ENCODE peak calls at places on chromosomes 4 and X, in nine cellular contexts. Z, B, R, N, S, Q, X, D and M are unnamed samples.

GRCh38 chrX:132565273-132565672 is 76.4 kb upstream of the MBNL3 start:
- DNase-seq in D (peak), S (no peak), R (no peak), B (no peak), Q (no peak), Z (no peak), X (no peak), N (no peak), M (no peak)

GRCh38 chr4:156734965-156735895 is 236.4 kb downstream of the PDGFC start:
- DNase-seq in Q (no peak), D (peak), R (peak), N (no peak), S (peak), Z (no peak), X (no peak), B (peak), M (no peak)

GRCh38 chrX:151962034-151962433 is 12.4 kb downstream of the GABRE start:
- DNase-seq in Z (no peak), R (no peak), N (no peak), X (no peak), S (no peak), D (no peak), Q (no peak), B (no peak), M (no peak)

GRCh38 chrX:53290441-53291041 is 9.2 kb upstream of the IQSEC2 start:
- DNase-seq in S (no peak), X (no peak), Z (no peak), N (no peak), Q (no peak), R (no peak), B (no peak), D (no peak), M (no peak)

GRCh38 chr4:2962099-2962455 is 1.1 kb downstream of the NOP14 start:
- DNase-seq in D (no peak), Q (no peak), Z (peak), B (no peak), S (no peak), N (no peak), X (no peak), R (peak), M (no peak)

GRCh38 chr4:109276482-109277095 is 25.9 kb downstream of the COL25A1 start:
- DNase-seq in N (no peak), S (no peak), X (no peak), Q (no peak), R (no peak), D (no peak), B (no peak), Z (peak), M (no peak)

GRCh38 chr4:84965558-84966381 is 720 bp downstream of the WDFY3 start:
- DNase-seq in N (peak), Z (peak), S (peak), X (no peak), Q (peak), R (peak), B (no peak), D (peak), M (peak)

GRCh38 chr4:77073106-77073858 is 2.5 kb downstream of the CCNI start:
- DNase-seq in Q (no peak), R (peak), B (no peak), Z (no peak), S (peak), X (no peak), N (no peak), D (peak), M (no peak)

GRCh38 chr4:53196872-53197759 is 168.7 kb downstream of the SCFD2 start:
- DNase-seq in X (no peak), S (peak), Q (no peak), D (peak), B (peak), Z (peak), N (no peak), R (peak), M (no peak)